ENCODE peak calls at places on chromosomes 5 and 9, in nine cellular contexts. One of them, this sample, is unnamed.

GRCh38 chr5:140801494-140801841 is 611 bp downstream of the PCDHA3 start:
- DNase-seq in tibial nerve: no peak
- DNase-seq in ovary: no peak
- DNase-seq in Peyer's patch: no peak
- DNase-seq in heart left ventricle: no peak
- DNase-seq in IMR-90: no peak
- DNase-seq in spleen: no peak
- DNase-seq in gastrocnemius medialis: no peak
- DNase-seq in body of pancreas: no peak
- DNase-seq in this sample: no peak

GRCh38 chr5:95284512-95285405 is at the start of gene MCTP1:
- DNase-seq in tibial nerve: no peak
- DNase-seq in ovary: no peak
- DNase-seq in Peyer's patch: peak; percentile 50
- DNase-seq in heart left ventricle: no peak
- DNase-seq in IMR-90: no peak
- DNase-seq in spleen: peak; percentile 76
- DNase-seq in gastrocnemius medialis: no peak
- DNase-seq in body of pancreas: peak; percentile 32
- DNase-seq in this sample: peak; percentile 32

GRCh38 chr5:90802695-90803317 is 244.2 kb downstream of the ADGRV1 start:
- DNase-seq in tibial nerve: no peak
- DNase-seq in ovary: no peak
- DNase-seq in Peyer's patch: no peak
- DNase-seq in heart left ventricle: no peak
- DNase-seq in IMR-90: peak; percentile 32
- DNase-seq in spleen: no peak
- DNase-seq in gastrocnemius medialis: no peak
- DNase-seq in body of pancreas: peak; percentile 41
- DNase-seq in this sample: peak; percentile 31

GRCh38 chr9:129609486-129610192 is 11.3 kb downstream of the C9orf50 start:
- DNase-seq in tibial nerve: no peak
- DNase-seq in ovary: peak; percentile 75
- DNase-seq in Peyer's patch: peak; percentile 71
- DNase-seq in heart left ventricle: peak; percentile 65
- DNase-seq in IMR-90: no peak
- DNase-seq in spleen: peak; percentile 85
- DNase-seq in gastrocnemius medialis: no peak
- DNase-seq in body of pancreas: peak; percentile 42
- DNase-seq in this sample: peak; percentile 74

GRCh38 chr5:122424211-122424610 is 112.2 kb downstream of the SNCAIP start:
- DNase-seq in tibial nerve: no peak
- DNase-seq in ovary: no peak
- DNase-seq in Peyer's patch: no peak
- DNase-seq in heart left ventricle: no peak
- DNase-seq in IMR-90: no peak
- DNase-seq in spleen: no peak
- DNase-seq in gastrocnemius medialis: no peak
- DNase-seq in body of pancreas: no peak
- DNase-seq in this sample: no peak

GRCh38 chr5:100690036-100690560 is 154.9 kb downstream of the FAM174A start:
- DNase-seq in tibial nerve: no peak
- DNase-seq in ovary: no peak
- DNase-seq in Peyer's patch: no peak
- DNase-seq in heart left ventricle: no peak
- DNase-seq in IMR-90: peak; percentile 10
- DNase-seq in spleen: no peak
- DNase-seq in gastrocnemius medialis: no peak
- DNase-seq in body of pancreas: no peak
- DNase-seq in this sample: no peak

GRCh38 chr9:20649381-20649780 is 27.1 kb upstream of the MLLT3 start:
- DNase-seq in tibial nerve: no peak
- DNase-seq in ovary: no peak
- DNase-seq in Peyer's patch: no peak
- DNase-seq in heart left ventricle: no peak
- DNase-seq in IMR-90: no peak
- DNase-seq in spleen: no peak
- DNase-seq in gastrocnemius medialis: no peak
- DNase-seq in body of pancreas: no peak
- DNase-seq in this sample: no peak

GRCh38 chr5:10595678-10596309 is 31.9 kb downstream of the ANKRD33B start:
- DNase-seq in tibial nerve: no peak
- DNase-seq in ovary: peak; percentile 43
- DNase-seq in Peyer's patch: no peak
- DNase-seq in heart left ventricle: peak; percentile 61
- DNase-seq in IMR-90: peak; percentile 92
- DNase-seq in spleen: no peak
- DNase-seq in gastrocnemius medialis: peak; percentile 67
- DNase-seq in body of pancreas: peak; percentile 28
- DNase-seq in this sample: no peak

GRCh38 chr9:95506692-95507455 is 9.9 kb downstream of the PTCH1 start:
- DNase-seq in tibial nerve: no peak
- DNase-seq in ovary: peak; percentile 59
- DNase-seq in Peyer's patch: peak; percentile 71
- DNase-seq in heart left ventricle: peak; percentile 40
- DNase-seq in IMR-90: peak; percentile 58
- DNase-seq in spleen: peak; percentile 88
- DNase-seq in gastrocnemius medialis: peak; percentile 22
- DNase-seq in body of pancreas: peak; percentile 59
- DNase-seq in this sample: peak; percentile 54

GRCh38 chr5:180329606-180330269 is 23.4 kb downstream of the GFPT2 start:
- DNase-seq in tibial nerve: no peak
- DNase-seq in ovary: no peak
- DNase-seq in Peyer's patch: no peak
- DNase-seq in heart left ventricle: peak; percentile 26
- DNase-seq in IMR-90: no peak
- DNase-seq in spleen: peak; percentile 56
- DNase-seq in gastrocnemius medialis: no peak
- DNase-seq in body of pancreas: no peak
- DNase-seq in this sample: no peak

GRCh38 chr9:109304350-109304749 is 16.5 kb downstream of the EPB41L4B start:
- DNase-seq in tibial nerve: no peak
- DNase-seq in ovary: no peak
- DNase-seq in Peyer's patch: no peak
- DNase-seq in heart left ventricle: no peak
- DNase-seq in IMR-90: no peak
- DNase-seq in spleen: no peak
- DNase-seq in gastrocnemius medialis: no peak
- DNase-seq in body of pancreas: no peak
- DNase-seq in this sample: no peak

GRCh38 chr5:306011-306805 is 15.3 kb upstream of the AHRR start:
- DNase-seq in tibial nerve: no peak
- DNase-seq in ovary: no peak
- DNase-seq in Peyer's patch: no peak
- DNase-seq in heart left ventricle: no peak
- DNase-seq in IMR-90: no peak
- DNase-seq in spleen: peak; percentile 41
- DNase-seq in gastrocnemius medialis: no peak
- DNase-seq in body of pancreas: no peak
- DNase-seq in this sample: peak; percentile 21

GRCh38 chr5:149489605-149490037 is 61.6 kb downstream of the CSNK1A1 start:
- DNase-seq in tibial nerve: no peak
- DNase-seq in ovary: peak; percentile 45
- DNase-seq in Peyer's patch: no peak
- DNase-seq in heart left ventricle: peak; percentile 67
- DNase-seq in IMR-90: peak; percentile 43
- DNase-seq in spleen: no peak
- DNase-seq in gastrocnemius medialis: no peak
- DNase-seq in body of pancreas: no peak
- DNase-seq in this sample: no peak

GRCh38 chr5:132369012-132369470 is 469 bp upstream of the SLC22A5 start:
- DNase-seq in tibial nerve: no peak
- DNase-seq in ovary: no peak
- DNase-seq in Peyer's patch: no peak
- DNase-seq in heart left ventricle: no peak
- DNase-seq in IMR-90: no peak
- DNase-seq in spleen: no peak
- DNase-seq in gastrocnemius medialis: no peak
- DNase-seq in body of pancreas: no peak
- DNase-seq in this sample: no peak

GRCh38 chr9:28234899-28235277 is 661.6 kb upstream of the C9orf72 start:
- DNase-seq in tibial nerve: no peak
- DNase-seq in ovary: no peak
- DNase-seq in Peyer's patch: no peak
- DNase-seq in heart left ventricle: no peak
- DNase-seq in IMR-90: peak; percentile 1
- DNase-seq in spleen: no peak
- DNase-seq in gastrocnemius medialis: no peak
- DNase-seq in body of pancreas: no peak
- DNase-seq in this sample: no peak

DNA sequence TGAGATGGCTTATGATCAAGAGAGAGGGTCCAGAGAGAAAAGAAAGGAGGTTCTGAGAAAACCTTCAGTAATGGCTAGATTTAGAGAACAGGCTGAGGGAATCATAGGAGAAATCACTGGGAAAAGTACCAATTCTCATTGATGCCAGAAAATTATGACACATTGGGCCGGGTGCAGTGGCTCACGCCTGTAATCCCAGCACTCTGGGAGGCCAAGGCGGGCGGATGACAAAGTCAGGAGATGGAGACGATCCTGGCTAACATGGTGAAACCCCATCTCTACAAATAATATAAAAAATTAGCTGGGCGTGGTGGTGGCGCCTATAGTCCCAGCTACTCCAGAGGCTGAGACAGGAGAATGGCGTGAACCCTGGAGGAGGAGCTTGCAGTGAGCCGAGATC is 29.5 kb upstream of the PLIN2 start:
- DNase-seq in tibial nerve: no peak
- DNase-seq in ovary: no peak
- DNase-seq in Peyer's patch: no peak
- DNase-seq in heart left ventricle: peak; percentile 43
- DNase-seq in IMR-90: no peak
- DNase-seq in spleen: peak; percentile 24
- DNase-seq in gastrocnemius medialis: peak; percentile 46
- DNase-seq in body of pancreas: no peak
- DNase-seq in this sample: no peak
- H3K27ac ChIP-seq in tibial nerve: no peak overlapping the region
- H3K27ac ChIP-seq in ovary: no peak overlapping the region
- H3K27ac ChIP-seq in Peyer's patch: no peak overlapping the region
- H3K27ac ChIP-seq in heart left ventricle: no peak overlapping the region
- H3K27ac ChIP-seq in IMR-90: no peak overlapping the region
- H3K27ac ChIP-seq in spleen: no peak overlapping the region
- H3K27ac ChIP-seq in gastrocnemius medialis: no peak overlapping the region
- H3K27ac ChIP-seq in body of pancreas: no peak overlapping the region
- H3K27ac ChIP-seq in this sample: no peak overlapping the region

GRCh38 chr9:127979333-127980055 is 1.3 kb downstream of the EEIG1 start:
- DNase-seq in tibial nerve: no peak
- DNase-seq in ovary: peak; percentile 72
- DNase-seq in Peyer's patch: peak; percentile 79
- DNase-seq in heart left ventricle: peak; percentile 54
- DNase-seq in IMR-90: peak; percentile 29
- DNase-seq in spleen: peak; percentile 87
- DNase-seq in gastrocnemius medialis: no peak
- DNase-seq in body of pancreas: peak; percentile 68
- DNase-seq in this sample: peak; percentile 54
- TF ChIP-seq POLR2A in tibial nerve: no peak
- TF ChIP-seq POLR2A in ovary: no peak
- TF ChIP-seq POLR2A in Peyer's patch: peak; percentile 23
- TF ChIP-seq POLR2A in heart left ventricle: no peak
- TF ChIP-seq POLR2A in IMR-90: no peak
- TF ChIP-seq POLR2A in spleen: no peak
- TF ChIP-seq POLR2A in gastrocnemius medialis: no peak
- TF ChIP-seq POLR2A in body of pancreas: no peak
- TF ChIP-seq POLR2A in this sample: no peak

DNA sequence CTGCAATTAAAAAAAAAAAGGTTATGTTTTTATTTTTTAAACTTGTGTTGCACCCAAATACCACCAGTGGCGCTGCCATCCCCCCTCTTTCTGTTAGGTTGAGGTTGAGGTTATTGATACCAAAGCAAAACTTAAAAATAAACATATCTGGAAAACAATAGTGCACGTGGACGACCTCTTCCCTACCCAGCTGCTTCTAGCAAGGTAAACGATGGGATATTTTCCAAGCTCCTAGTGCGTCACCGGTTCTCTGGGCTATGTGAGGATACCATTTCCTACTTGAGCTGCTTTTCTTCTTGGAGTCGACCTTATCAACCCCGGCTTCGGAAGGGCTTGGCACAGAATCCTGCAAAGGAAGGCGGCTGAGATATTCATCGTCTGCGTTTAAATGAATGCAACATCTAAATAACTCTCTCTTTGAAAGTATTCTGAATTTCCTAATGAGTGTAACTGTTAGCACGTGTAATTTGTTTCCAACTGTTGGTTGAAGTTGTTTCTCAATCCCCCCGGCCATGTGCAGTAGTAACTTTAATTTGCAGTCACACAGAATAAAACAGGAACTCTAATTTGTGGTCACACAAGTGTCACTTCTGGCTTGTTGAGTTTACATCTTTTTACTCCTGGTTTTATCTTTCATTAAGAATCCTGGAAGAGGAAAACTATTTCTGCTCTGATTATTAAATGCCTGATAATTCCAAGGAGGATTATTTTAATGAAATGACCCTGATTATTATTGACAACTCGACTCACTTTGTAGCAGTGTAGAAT is 993 bp downstream of the SCAMP1 start:
- DNase-seq in tibial nerve: no peak
- DNase-seq in ovary: peak; percentile 43
- DNase-seq in Peyer's patch: no peak
- DNase-seq in heart left ventricle: peak; percentile 54
- DNase-seq in IMR-90: peak; percentile 78
- DNase-seq in spleen: no peak
- DNase-seq in gastrocnemius medialis: peak; percentile 32
- DNase-seq in body of pancreas: peak; percentile 71
- DNase-seq in this sample: peak; percentile 79
- TF ChIP-seq CTCF in tibial nerve: no peak
- TF ChIP-seq CTCF in ovary: no peak
- TF ChIP-seq CTCF in Peyer's patch: no peak
- TF ChIP-seq CTCF in heart left ventricle: no peak
- TF ChIP-seq CTCF in IMR-90: peak; percentile 22
- TF ChIP-seq CTCF in spleen: no peak
- TF ChIP-seq CTCF in gastrocnemius medialis: peak; percentile 35
- TF ChIP-seq CTCF in body of pancreas: no peak
- TF ChIP-seq CTCF in this sample: no peak

DNA sequence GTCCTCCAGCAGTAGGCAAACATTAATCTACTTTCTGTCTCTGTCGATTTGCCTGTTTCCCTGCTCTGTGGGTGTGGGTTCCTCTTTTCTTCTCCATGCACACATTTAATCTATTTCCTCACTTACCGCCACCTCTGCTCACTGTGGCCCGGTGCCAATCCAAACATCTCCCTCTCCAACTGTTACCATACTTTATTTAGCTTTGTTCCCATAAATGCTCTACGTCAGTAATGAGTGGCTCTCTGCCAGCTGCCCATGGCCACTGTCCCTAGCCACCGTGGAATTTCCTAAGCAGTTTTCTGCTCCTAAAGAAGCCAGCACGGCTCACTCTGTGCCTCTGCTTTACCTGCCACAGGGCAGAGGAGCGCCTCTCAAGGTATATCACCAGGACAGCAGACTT is 19.5 kb upstream of the GOLPH3 start:
- DNase-seq in tibial nerve: peak; percentile 54
- DNase-seq in ovary: peak; percentile 62
- DNase-seq in Peyer's patch: peak; percentile 74
- DNase-seq in heart left ventricle: peak; percentile 93
- DNase-seq in IMR-90: peak; percentile 77
- DNase-seq in spleen: peak; percentile 66
- DNase-seq in gastrocnemius medialis: peak; percentile 53
- DNase-seq in body of pancreas: peak; percentile 97
- DNase-seq in this sample: peak; percentile 97
- H3K27ac ChIP-seq in tibial nerve: no peak overlapping the region
- H3K27ac ChIP-seq in ovary: no peak overlapping the region
- H3K27ac ChIP-seq in Peyer's patch: no peak overlapping the region
- H3K27ac ChIP-seq in heart left ventricle: peak overlapping the region; percentile 50
- H3K27ac ChIP-seq in IMR-90: no peak overlapping the region
- H3K27ac ChIP-seq in spleen: no peak overlapping the region
- H3K27ac ChIP-seq in gastrocnemius medialis: peak overlapping the region; percentile 36
- H3K27ac ChIP-seq in body of pancreas: peak overlapping the region; percentile 15
- H3K27ac ChIP-seq in this sample: peak overlapping the region; percentile 79